ENCODE peak calls at places on chromosome 10, in eight cellular contexts. L, J, Q, H, S, I, K and V are unnamed samples.

GRCh38 chr10:125231813-125232475 is 71.6 kb upstream of the CTBP2 start:
- DNase-seq in L (no peak), J (no peak), Q (no peak), H (no peak), S (no peak), I (no peak), K (no peak), V (no peak)

GRCh38 chr10:120978589-120979252 is 127.6 kb downstream of the WDR11 start:
- DNase-seq in L (no peak), J (no peak), Q (no peak), H (no peak), S (no peak), I (no peak), K (no peak), V (no peak)

GRCh38 chr10:97075421-97075820 is 110.3 kb downstream of the SLIT1 start:
- DNase-seq in L (no peak), J (no peak), Q (no peak), H (no peak), S (no peak), I (no peak), K (no peak), V (no peak)

GRCh38 chr10:103780242-103781149 is 74.9 kb downstream of the SH3PXD2A start:
- DNase-seq in L (no peak), J (no peak), Q (no peak), H (no peak), S (no peak), I (no peak), K (no peak), V (no peak)

GRCh38 chr10:32379314-32379949 is 32.5 kb upstream of the EPC1 start:
- DNase-seq in L (peak), J (peak), Q (peak), H (no peak), S (peak), I (peak), K (peak), V (peak)

GRCh38 chr10:103638948-103639347 is 145.4 kb downstream of the NEURL1 start:
- DNase-seq in L (no peak), J (no peak), Q (no peak), H (no peak), S (no peak), I (peak), K (no peak), V (no peak)

GRCh38 chr10:120963053-120963533 is 111.9 kb downstream of the WDR11 start:
- DNase-seq in L (no peak), J (no peak), Q (no peak), H (peak), S (no peak), I (no peak), K (no peak), V (no peak)

GRCh38 chr10:3803295-3803883 is 18.4 kb upstream of the KLF6 start:
- DNase-seq in L (no peak), J (no peak), Q (no peak), H (no peak), S (no peak), I (no peak), K (peak), V (no peak)

GRCh38 chr10:103448751-103449150 is 3.4 kb downstream of the CALHM2 start:
- DNase-seq in L (no peak), J (no peak), Q (no peak), H (no peak), S (no peak), I (peak), K (peak), V (no peak)

GRCh38 chr10:89425000-89425399 is 10.6 kb downstream of the IFIT5 start:
- DNase-seq in L (no peak), J (no peak), Q (no peak), H (no peak), S (no peak), I (no peak), K (no peak), V (no peak)

GRCh38 chr10:86708783-86709778 is 40.8 kb downstream of the LDB3 start:
- DNase-seq in L (no peak), J (no peak), Q (no peak), H (no peak), S (no peak), I (no peak), K (no peak), V (no peak)

GRCh38 chr10:61634711-61635110 is 28.0 kb upstream of the CABCOCO1 start:
- DNase-seq in L (no peak), J (no peak), Q (no peak), H (no peak), S (no peak), I (peak), K (no peak), V (no peak)

GRCh38 chr10:7471720-7472367 is 61.0 kb upstream of the SFMBT2 start:
- DNase-seq in L (peak), J (no peak), Q (peak), H (no peak), S (no peak), I (no peak), K (peak), V (no peak)

GRCh38 chr10:77768046-77768445 is 130.4 kb upstream of the KCNMA1 start:
- DNase-seq in L (no peak), J (no peak), Q (no peak), H (no peak), S (no peak), I (no peak), K (no peak), V (no peak)

GRCh38 chr10:90856964-90857634 is 740 bp downstream of the HTR7 start:
- DNase-seq in L (no peak), J (peak), Q (no peak), H (peak), S (no peak), I (peak), K (no peak), V (no peak)

GRCh38 chr10:58335306-58336005 is 650 bp downstream of the UBE2D1 start:
- DNase-seq in L (peak), J (peak), Q (peak), H (no peak), S (no peak), I (peak), K (peak), V (no peak)

GRCh38 chr10:127195041-127195506 is 1.3 kb downstream of the INSYN2A start:
- DNase-seq in L (no peak), J (no peak), Q (no peak), H (peak), S (no peak), I (no peak), K (no peak), V (no peak)

GRCh38 chr10:37710831-37711616 is 146.4 kb downstream of the ZNF248 start:
- DNase-seq in L (no peak), J (no peak), Q (no peak), H (no peak), S (no peak), I (no peak), K (no peak), V (no peak)

GRCh38 chr10:68118657-68119056 is 9.4 kb downstream of the MYPN start:
- DNase-seq in L (no peak), J (no peak), Q (no peak), H (no peak), S (no peak), I (no peak), K (no peak), V (no peak)

GRCh38 chr10:68124718-68125117 is 15.4 kb downstream of the MYPN start:
- DNase-seq in L (no peak), J (no peak), Q (no peak), H (no peak), S (no peak), I (no peak), K (no peak), V (no peak)

GRCh38 chr10:68121020-68121743 is 11.9 kb downstream of the MYPN start:
- DNase-seq in L (no peak), J (no peak), Q (no peak), H (no peak), S (no peak), I (no peak), K (no peak), V (no peak)

GRCh38 chr10:68125770-68126169 is 16.5 kb downstream of the MYPN start:
- DNase-seq in L (no peak), J (no peak), Q (no peak), H (no peak), S (no peak), I (no peak), K (no peak), V (no peak)

GRCh38 chr10:68121862-68122261 is 12.6 kb downstream of the MYPN start:
- DNase-seq in L (no peak), J (no peak), Q (no peak), H (no peak), S (no peak), I (no peak), K (no peak), V (no peak)
- H3K4me3 ChIP-seq in L (no peak), J (no peak), Q (no peak), H (no peak), S (no peak), I (no peak), K (no peak), V (no peak)

GRCh38 chr10:49614242-49615198 is 683 bp downstream of the CHAT start:
- DNase-seq in L (no peak), J (no peak), Q (no peak), H (peak), S (no peak), I (no peak), K (no peak), V (no peak)

GRCh38 chr10:49612513-49613159 is 1.2 kb upstream of the CHAT start:
- DNase-seq in L (no peak), J (no peak), Q (no peak), H (peak), S (no peak), I (no peak), K (no peak), V (peak)

GRCh38 chr10:49613882-49614241 is at the start of gene CHAT:
- DNase-seq in L (no peak), J (no peak), Q (no peak), H (peak), S (no peak), I (no peak), K (no peak), V (no peak)

GRCh38 chr10:49611815-49612512 is 1.9 kb downstream of the SLC18A3 start:
- DNase-seq in L (no peak), J (no peak), Q (no peak), H (peak), S (no peak), I (no peak), K (no peak), V (no peak)

GRCh38 chr10:49613160-49613881 is 516 bp upstream of the CHAT start:
- DNase-seq in L (no peak), J (no peak), Q (no peak), H (peak), S (no peak), I (no peak), K (no peak), V (no peak)
- H3K4me3 ChIP-seq in L (no peak), J (no peak), Q (no peak), H (peak), S (no peak), I (no peak), K (no peak), V (peak)

DNA sequence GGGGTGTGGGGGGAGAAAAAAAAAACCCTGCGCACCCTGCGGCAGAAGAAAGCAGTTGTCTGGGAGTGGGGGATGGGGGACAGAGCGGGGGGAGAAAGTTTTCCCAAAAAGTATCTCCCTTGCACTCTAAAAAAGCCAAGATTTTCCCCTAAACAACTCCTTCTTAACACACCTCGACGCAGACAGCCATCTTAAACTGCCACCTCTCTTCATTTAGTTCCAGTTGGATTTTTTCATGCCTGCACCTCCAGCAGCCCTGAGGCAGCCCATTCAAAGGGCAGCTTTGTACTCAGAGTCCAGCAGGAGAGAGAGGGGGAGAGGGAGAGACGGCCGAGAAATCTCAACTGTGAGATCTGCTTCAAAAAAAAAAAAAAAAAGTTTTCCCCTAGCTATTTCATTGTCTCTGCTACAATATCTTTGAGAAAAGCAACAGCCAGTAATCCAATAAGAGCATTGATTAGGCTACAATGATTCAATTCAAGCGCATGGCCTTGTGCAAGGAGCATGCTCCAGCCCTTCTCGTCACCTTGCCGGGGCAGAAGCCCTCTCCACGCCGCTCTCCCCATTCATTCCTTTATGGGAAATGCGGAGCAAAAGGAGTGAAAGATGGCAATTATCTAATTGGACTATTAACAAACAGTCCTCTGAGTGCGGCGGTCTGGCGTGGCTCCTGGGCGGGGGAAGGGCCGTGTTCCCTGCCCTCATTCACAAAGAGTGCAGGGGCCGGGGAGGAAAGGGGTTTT is 939 bp upstream of the VAX1 start:
- DNase-seq in L (no peak), J (no peak), Q (no peak), H (peak), S (no peak), I (no peak), K (no peak), V (no peak)
- H3K4me3 ChIP-seq in L (no peak), J (no peak), Q (no peak), H (no peak), S (no peak), I (no peak), K (no peak), V (no peak)

GRCh38 chr10:95287281-95287680 is 3.5 kb downstream of the PDLIM1 start:
- DNase-seq in L (no peak), J (no peak), Q (no peak), H (no peak), S (no peak), I (no peak), K (no peak), V (no peak)
- H3K4me3 ChIP-seq in L (no peak), J (no peak), Q (no peak), H (no peak), S (no peak), I (no peak), K (no peak), V (no peak)

GRCh38 chr10:112184379-112184778 is 814 bp upstream of the GPAM start:
- DNase-seq in L (no peak), J (no peak), Q (no peak), H (no peak), S (no peak), I (no peak), K (no peak), V (no peak)
- H3K4me3 ChIP-seq in L (peak), J (peak), Q (peak), H (peak), S (peak), I (peak), K (no peak), V (peak)